ENCODE peak calls at places on chromosomes 13 and 19, in eight cellular contexts. W is progenitor cell of endocrine pancreas; Q is HEK293T; U is Jurkat, Clone E6-1; C is iris pigment epithelial cell; L is NCI-H1092; J is caudate nucleus; Z is NCI-H187. V is an unnamed sample.

GRCh38 chr13:81388400-81388799 is 1047.5 kb upstream of the SPRY2 start:
- DNase-seq in W (no peak), Q (no peak), U (no peak), C (no peak), L (no peak), J (no peak), Z (no peak), V (no peak)

GRCh38 chr13:35469781-35470380 is 6.6 kb downstream of the MAB21L1 start:
- DNase-seq in W (no peak), Q (no peak), U (no peak), C (no peak), L (no peak), J (no peak), Z (no peak), V (peak)

GRCh38 chr19:53511933-53512374 is 26.0 kb upstream of the ZNF331 start:
- DNase-seq in W (peak), Q (peak), U (no peak), C (peak), L (no peak), J (no peak), Z (no peak), V (peak)

GRCh38 chr19:16435238-16435911 is 36.4 kb downstream of the EPS15L1 start:
- DNase-seq in W (no peak), Q (no peak), U (no peak), C (peak), L (no peak), J (no peak), Z (no peak), V (no peak)

GRCh38 chr13:73228546-73228945 is 169.7 kb downstream of the KLF5 start:
- DNase-seq in W (no peak), Q (no peak), U (peak), C (peak), L (no peak), J (no peak), Z (no peak), V (no peak)

GRCh38 chr19:55173717-55174409 is 6.2 kb downstream of the SYT5 start:
- DNase-seq in W (no peak), Q (peak), U (no peak), C (peak), L (no peak), J (no peak), Z (no peak), V (peak)

GRCh38 chr19:18339703-18340102 is 695 bp upstream of the PGPEP1 start:
- DNase-seq in W (no peak), Q (no peak), U (no peak), C (no peak), L (no peak), J (no peak), Z (no peak), V (peak)

GRCh38 chr19:55467236-55468053 is 2.9 kb upstream of the C19orf85 start:
- DNase-seq in W (peak), Q (peak), U (no peak), C (peak), L (no peak), J (peak), Z (no peak), V (peak)

GRCh38 chr19:13622727-13623126 is 116.4 kb upstream of the CACNA1A start:
- DNase-seq in W (no peak), Q (no peak), U (no peak), C (no peak), L (peak), J (no peak), Z (no peak), V (no peak)

GRCh38 chr13:90696656-90697055 is 650.8 kb upstream of the MIR17HG start:
- DNase-seq in W (no peak), Q (no peak), U (no peak), C (peak), L (no peak), J (no peak), Z (no peak), V (no peak)

GRCh38 chr19:33224694-33225457 is 774 bp downstream of the SLC7A10 start:
- DNase-seq in W (no peak), Q (no peak), U (no peak), C (no peak), L (no peak), J (no peak), Z (no peak), V (no peak)

GRCh38 chr19:48627865-48628314 is 8.6 kb downstream of the SPHK2 start:
- DNase-seq in W (no peak), Q (no peak), U (no peak), C (no peak), L (no peak), J (no peak), Z (no peak), V (no peak)

V was measured in HAP-1.